ENCODE peak calls at places on chromosomes 13 and 19, in seven cellular contexts. C, G, A, Z, P, B and X are unnamed samples.

GRCh38 chr19:33293255-33294057 is 8.9 kb downstream of the CEBPA start:
- DNase-seq in C (no peak), G (peak; percentile 85), A (no peak), Z (no peak), P (peak; percentile 68), B (peak; percentile 79), X (peak; percentile 54)

GRCh38 chr13:41960195-41960699 is 662 bp downstream of the VWA8 start:
- DNase-seq in C (no peak), G (peak; percentile 53), A (no peak), Z (no peak), P (no peak), B (peak; percentile 39), X (peak; percentile 32)

GRCh38 chr19:3387645-3388589 is 21.5 kb downstream of the NFIC start:
- DNase-seq in C (no peak), G (peak; percentile 64), A (peak; percentile 87), Z (peak; percentile 80), P (peak; percentile 96), B (peak; percentile 84), X (peak; percentile 53)

GRCh38 chr13:112027250-112027649 is 39.7 kb upstream of the SOX1 start:
- DNase-seq in C (no peak), G (no peak), A (no peak), Z (no peak), P (no peak), B (no peak), X (no peak)

GRCh38 chr13:28573595-28574373 is 78.9 kb upstream of the FLT1 start:
- DNase-seq in C (no peak), G (no peak), A (no peak), Z (no peak), P (no peak), B (no peak), X (no peak)

GRCh38 chr19:10517361-10517759 is at the start of gene S1PR5:
- DNase-seq in C (peak; percentile 54), G (no peak), A (no peak), Z (peak; percentile 5), P (no peak), B (no peak), X (no peak)

GRCh38 chr19:5585461-5586299 is 17.9 kb upstream of the TINCR start:
- DNase-seq in C (peak; percentile 73), G (no peak), A (no peak), Z (no peak), P (peak; percentile 68), B (no peak), X (peak; percentile 33)

GRCh38 chr13:41516760-41517159 is 59.4 kb downstream of the RGCC start:
- DNase-seq in C (no peak), G (no peak), A (no peak), Z (no peak), P (no peak), B (no peak), X (no peak)

GRCh38 chr13:112984954-112985802 is 16.2 kb downstream of the MCF2L start:
- DNase-seq in C (no peak), G (no peak), A (no peak), Z (peak; percentile 2), P (no peak), B (no peak), X (no peak)

GRCh38 chr13:22298530-22298929 is 627.7 kb downstream of the FGF9 start:
- DNase-seq in C (no peak), G (no peak), A (no peak), Z (no peak), P (no peak), B (no peak), X (no peak)

DNA sequence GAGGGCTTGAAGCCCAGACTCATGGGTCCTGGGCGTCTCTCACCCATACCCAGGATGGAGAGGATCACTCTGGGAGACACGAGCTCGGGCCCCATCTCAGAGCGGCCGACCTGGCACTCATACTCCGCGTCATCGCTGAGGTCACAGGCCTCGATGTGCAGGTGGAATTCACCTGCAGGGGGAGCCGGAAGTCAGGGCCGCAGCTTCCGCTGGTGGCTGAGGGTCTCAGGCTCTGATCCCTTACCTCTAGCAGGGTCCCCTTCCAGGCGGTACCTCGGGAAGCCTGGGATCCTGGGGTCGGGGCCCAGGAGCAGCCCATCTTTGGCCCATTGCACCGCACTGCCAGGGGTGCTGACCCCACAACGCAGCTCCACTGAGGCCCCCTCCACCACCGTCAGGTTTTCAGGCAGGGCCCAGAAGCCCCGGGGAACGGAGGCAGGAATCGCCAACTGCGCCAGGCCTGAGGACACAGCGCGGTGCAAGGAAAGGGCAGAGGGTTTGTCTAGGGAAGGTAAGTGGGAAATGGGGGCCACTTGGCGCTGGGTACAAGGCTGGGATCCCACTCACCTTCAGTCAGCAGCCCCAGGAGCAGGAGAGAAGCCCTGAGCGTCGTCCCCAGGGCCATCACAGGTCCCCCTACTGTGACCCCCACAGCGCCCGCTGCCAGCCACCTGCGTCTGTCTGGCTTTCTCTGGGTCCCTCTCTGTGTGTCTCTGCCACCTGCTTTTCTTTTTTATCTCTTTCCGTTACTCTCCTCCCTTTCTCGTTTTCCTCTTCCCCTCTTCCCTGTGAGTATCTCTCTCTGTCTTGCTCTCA is 883 bp downstream of the NPHS1 start:
- DNase-seq in C (peak; percentile 84), G (no peak), A (no peak), Z (no peak), P (no peak), B (no peak), X (no peak)
- TF ChIP-seq CTCF in C (peak; percentile 46), G (no peak), A (no peak), Z (no peak), P (no peak), B (no peak), X (no peak)

DNA sequence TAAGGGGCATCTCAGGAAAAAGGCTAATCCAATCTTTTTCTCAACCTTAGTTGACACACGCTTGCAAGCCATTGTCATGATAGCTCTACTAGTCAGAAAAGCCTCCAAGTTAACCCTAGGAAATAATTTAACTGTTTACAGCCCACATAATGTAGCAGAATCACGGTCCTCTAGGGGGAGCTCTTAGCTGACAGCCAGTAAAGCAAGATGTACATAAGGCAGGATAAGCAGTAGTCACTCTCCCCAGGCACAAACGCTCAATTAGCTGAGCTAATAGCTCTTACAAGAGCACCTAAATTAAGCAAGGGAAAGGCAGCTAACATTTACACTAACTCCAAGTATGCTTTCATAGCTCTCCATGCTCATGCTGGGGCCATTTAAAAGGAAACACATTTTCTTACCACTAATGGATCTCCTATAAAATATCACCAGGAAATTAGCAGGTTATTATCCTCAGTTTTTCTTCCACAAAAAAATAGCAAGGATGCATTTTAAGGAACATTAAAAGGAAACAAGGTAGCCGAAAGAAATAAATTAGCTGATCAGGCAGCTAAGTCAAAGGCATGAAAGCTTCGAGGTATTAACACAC is 33.7 kb upstream of the ZSCAN5A start:
- DNase-seq in C (peak; percentile 34), G (peak; percentile 15), A (no peak), Z (peak; percentile 30), P (no peak), B (no peak), X (no peak)
- TF ChIP-seq CTCF in C (peak; percentile 56), G (peak; percentile 39), A (no peak), Z (no peak), P (no peak), B (peak; percentile 37), X (peak; percentile 9)

DNA sequence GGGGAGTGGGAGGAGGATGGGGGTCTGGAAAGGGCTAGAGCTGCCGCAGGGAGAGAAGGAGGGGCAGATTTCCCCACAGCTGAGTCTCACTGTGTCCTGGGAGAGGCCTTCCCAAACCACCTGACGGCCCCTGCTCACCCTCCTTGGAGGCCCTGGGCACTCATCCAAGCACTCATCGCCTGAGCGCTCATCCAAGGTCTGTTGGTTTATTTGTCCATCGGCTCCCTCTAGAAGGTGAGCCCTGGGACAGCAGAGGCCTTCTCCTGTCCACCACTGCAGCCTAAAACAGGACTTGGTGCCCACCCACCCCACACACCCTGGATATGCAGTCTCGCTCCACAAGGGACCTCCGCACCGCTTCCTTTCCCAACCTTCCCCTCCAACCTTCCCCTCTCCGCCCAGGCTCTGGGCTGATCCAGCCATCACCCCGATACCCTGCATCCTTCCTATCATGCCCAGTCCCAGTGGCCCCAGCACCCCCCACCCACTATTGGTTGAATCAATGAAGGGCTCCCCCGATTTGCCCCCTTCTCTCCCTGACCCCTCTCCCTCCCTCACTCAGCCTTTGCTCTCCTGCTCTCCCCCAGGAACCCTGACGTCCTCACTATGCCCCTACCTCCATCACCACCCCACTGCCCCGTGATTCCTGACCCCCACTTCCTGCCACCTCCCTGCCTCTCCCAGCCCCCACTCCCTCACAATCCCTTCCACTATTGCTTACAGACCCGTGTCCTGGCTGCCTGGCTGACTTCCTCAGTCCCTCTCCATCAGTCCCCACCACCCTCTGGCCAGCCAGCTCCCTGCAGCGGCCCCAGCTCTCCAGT is 1.6 kb downstream of the UBXN6 start:
- DNase-seq in C (no peak), G (peak; percentile 97), A (peak; percentile 78), Z (no peak), P (peak; percentile 88), B (peak; percentile 57), X (peak; percentile 66)
- TF ChIP-seq CTCF in C (no peak), G (peak; percentile 21), A (no peak), Z (no peak), P (no peak), B (peak; percentile 1), X (no peak)

GRCh38 chr13:24006520-24007248 is 109.4 kb upstream of the C1QTNF9B start:
- DNase-seq in C (no peak), G (no peak), A (no peak), Z (no peak), P (no peak), B (no peak), X (no peak)

GRCh38 chr13:24004142-24004541 is 106.8 kb upstream of the C1QTNF9B start:
- DNase-seq in C (no peak), G (no peak), A (no peak), Z (no peak), P (no peak), B (no peak), X (no peak)

GRCh38 chr13:24002206-24002815 is 105.0 kb upstream of the C1QTNF9B start:
- DNase-seq in C (no peak), G (no peak), A (no peak), Z (no peak), P (no peak), B (no peak), X (no peak)

GRCh38 chr13:24005711-24006281 is 108.5 kb upstream of the C1QTNF9B start:
- DNase-seq in C (no peak), G (no peak), A (no peak), Z (no peak), P (no peak), B (no peak), X (no peak)

DNA sequence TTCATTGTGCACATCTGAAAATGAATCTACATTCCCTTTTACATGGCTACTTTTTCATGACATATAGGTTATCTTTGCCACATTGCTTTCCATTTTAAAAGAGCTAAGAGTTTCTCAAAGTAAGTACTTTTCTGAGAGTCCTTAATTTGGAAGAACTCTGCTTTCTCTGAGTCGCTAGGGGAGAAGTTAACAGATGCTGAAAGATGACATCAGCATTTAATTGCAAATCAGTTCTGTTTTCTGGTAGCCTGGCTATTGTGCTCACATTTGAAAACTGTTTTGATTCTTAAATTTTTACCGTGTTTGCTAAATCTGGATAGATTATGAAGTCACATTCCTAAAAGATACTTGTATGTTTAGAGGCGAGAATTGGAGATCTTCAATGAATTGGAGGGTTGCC is 107.7 kb upstream of the C1QTNF9B start:
- DNase-seq in C (no peak), G (no peak), A (no peak), Z (no peak), P (no peak), B (no peak), X (no peak)
- TF ChIP-seq CTCF in C (no peak), G (no peak), A (no peak), Z (no peak), P (no peak), B (no peak), X (no peak)

GRCh38 chr19:49781394-49781793 is 14.6 kb downstream of the AP2A1 start:
- DNase-seq in C (no peak), G (no peak), A (no peak), Z (no peak), P (no peak), B (no peak), X (no peak)
- TF ChIP-seq CTCF in C (no peak), G (no peak), A (no peak), Z (no peak), P (no peak), B (no peak), X (no peak)